ENCODE peak calls at places on chromosomes 4 and X, in six cellular contexts. One of them, this sample, is unnamed.

GRCh38 chrX:154309041-154309775 is 13.6 kb downstream of the TKTL1 start:
- DNase-seq in SW480: no peak
- DNase-seq in nucleus accumbens: no peak
- DNase-seq in WTC11: no peak
- DNase-seq in NCI-H774: no peak
- DNase-seq in ACHN: no peak
- DNase-seq in this sample: no peak

GRCh38 chrX:103520391-103520790 is 1.1 kb upstream of the RAB40A start:
- DNase-seq in SW480: no peak
- DNase-seq in nucleus accumbens: no peak
- DNase-seq in WTC11: no peak
- DNase-seq in NCI-H774: no peak
- DNase-seq in ACHN: no peak
- DNase-seq in this sample: no peak

GRCh38 chr4:25926473-25926872 is 12.5 kb downstream of the SMIM20 start:
- DNase-seq in SW480: no peak
- DNase-seq in nucleus accumbens: peak; percentile 26
- DNase-seq in WTC11: no peak
- DNase-seq in NCI-H774: no peak
- DNase-seq in ACHN: no peak
- DNase-seq in this sample: no peak

GRCh38 chr4:84697159-84697558 is 114.2 kb downstream of the CDS1 start:
- DNase-seq in SW480: no peak
- DNase-seq in nucleus accumbens: no peak
- DNase-seq in WTC11: no peak
- DNase-seq in NCI-H774: no peak
- DNase-seq in ACHN: no peak
- DNase-seq in this sample: no peak

GRCh38 chr4:12507868-12508481 is 976.2 kb downstream of the RAB28 start:
- DNase-seq in SW480: no peak
- DNase-seq in nucleus accumbens: no peak
- DNase-seq in WTC11: no peak
- DNase-seq in NCI-H774: no peak
- DNase-seq in ACHN: no peak
- DNase-seq in this sample: no peak

GRCh38 chr4:183471960-183472708 is 27.7 kb downstream of the CDKN2AIP start:
- DNase-seq in SW480: peak; percentile 52
- DNase-seq in nucleus accumbens: peak; percentile 78
- DNase-seq in WTC11: peak; percentile 90
- DNase-seq in NCI-H774: peak; percentile 30
- DNase-seq in ACHN: peak; percentile 73
- DNase-seq in this sample: peak; percentile 65

GRCh38 chr4:26032142-26032541 is 118.1 kb downstream of the SMIM20 start:
- DNase-seq in SW480: no peak
- DNase-seq in nucleus accumbens: no peak
- DNase-seq in WTC11: no peak
- DNase-seq in NCI-H774: no peak
- DNase-seq in ACHN: no peak
- DNase-seq in this sample: no peak

GRCh38 chrX:43677993-43678392 is 21.9 kb downstream of the MAOA start:
- DNase-seq in SW480: no peak
- DNase-seq in nucleus accumbens: no peak
- DNase-seq in WTC11: no peak
- DNase-seq in NCI-H774: no peak
- DNase-seq in ACHN: no peak
- DNase-seq in this sample: no peak

GRCh38 chr4:121786221-121786620 is 14.9 kb upstream of the EXOSC9 start:
- DNase-seq in SW480: no peak
- DNase-seq in nucleus accumbens: no peak
- DNase-seq in WTC11: no peak
- DNase-seq in NCI-H774: no peak
- DNase-seq in ACHN: no peak
- DNase-seq in this sample: no peak

GRCh38 chr4:141425124-141425523 is 204.4 kb downstream of the ZNF330 start:
- DNase-seq in SW480: no peak
- DNase-seq in nucleus accumbens: no peak
- DNase-seq in WTC11: no peak
- DNase-seq in NCI-H774: no peak
- DNase-seq in ACHN: no peak
- DNase-seq in this sample: no peak

GRCh38 chr4:75985116-75985515 is 5.6 kb downstream of the SDAD1 start:
- DNase-seq in SW480: no peak
- DNase-seq in nucleus accumbens: no peak
- DNase-seq in WTC11: no peak
- DNase-seq in NCI-H774: no peak
- DNase-seq in ACHN: peak; percentile 2
- DNase-seq in this sample: no peak

GRCh38 chr4:107876096-107876495 is 51.4 kb downstream of the SGMS2 start:
- DNase-seq in SW480: no peak
- DNase-seq in nucleus accumbens: no peak
- DNase-seq in WTC11: no peak
- DNase-seq in NCI-H774: no peak
- DNase-seq in ACHN: no peak
- DNase-seq in this sample: no peak

GRCh38 chr4:38314663-38315062 is 349.3 kb upstream of the KLF3 start:
- DNase-seq in SW480: peak; percentile 79
- DNase-seq in nucleus accumbens: no peak
- DNase-seq in WTC11: no peak
- DNase-seq in NCI-H774: peak; percentile 5
- DNase-seq in ACHN: no peak
- DNase-seq in this sample: no peak

GRCh38 chr4:7850489-7850888 is 89.2 kb downstream of the AFAP1 start:
- DNase-seq in SW480: no peak
- DNase-seq in nucleus accumbens: no peak
- DNase-seq in WTC11: peak; percentile 41
- DNase-seq in NCI-H774: no peak
- DNase-seq in ACHN: no peak
- DNase-seq in this sample: no peak

GRCh38 chr4:123401466-123402175 is 5.0 kb downstream of the SPRY1 start:
- DNase-seq in SW480: no peak
- DNase-seq in nucleus accumbens: no peak
- DNase-seq in WTC11: no peak
- DNase-seq in NCI-H774: no peak
- DNase-seq in ACHN: no peak
- DNase-seq in this sample: no peak

GRCh38 chr4:3135155-3136011 is 60.9 kb downstream of the HTT start:
- DNase-seq in SW480: no peak
- DNase-seq in nucleus accumbens: no peak
- DNase-seq in WTC11: no peak
- DNase-seq in NCI-H774: peak; percentile 16
- DNase-seq in ACHN: no peak
- DNase-seq in this sample: peak; percentile 4

GRCh38 chrX:10004832-10005475 is 37.8 kb downstream of the CLDN34 start:
- DNase-seq in SW480: no peak
- DNase-seq in nucleus accumbens: no peak
- DNase-seq in WTC11: no peak
- DNase-seq in NCI-H774: no peak
- DNase-seq in ACHN: no peak
- DNase-seq in this sample: no peak

GRCh38 chr4:21697583-21697982 is 251.0 kb downstream of the KCNIP4 start:
- DNase-seq in SW480: peak; percentile 60
- DNase-seq in nucleus accumbens: no peak
- DNase-seq in WTC11: peak; percentile 73
- DNase-seq in NCI-H774: peak; percentile 26
- DNase-seq in ACHN: peak; percentile 51
- DNase-seq in this sample: no peak

GRCh38 chr4:128825226-128825625 is 15.7 kb downstream of the JADE1 start:
- DNase-seq in SW480: peak; percentile 16
- DNase-seq in nucleus accumbens: no peak
- DNase-seq in WTC11: no peak
- DNase-seq in NCI-H774: no peak
- DNase-seq in ACHN: no peak
- DNase-seq in this sample: no peak

GRCh38 chrX:38166478-38167083 is 54.1 kb downstream of the SRPX start:
- DNase-seq in SW480: peak; percentile 11
- DNase-seq in nucleus accumbens: no peak
- DNase-seq in WTC11: no peak
- DNase-seq in NCI-H774: no peak
- DNase-seq in ACHN: peak; percentile 14
- DNase-seq in this sample: no peak

GRCh38 chrX:9033179-9033578 is 748 bp downstream of the FAM9B start:
- DNase-seq in SW480: no peak
- DNase-seq in nucleus accumbens: no peak
- DNase-seq in WTC11: peak; percentile 12
- DNase-seq in NCI-H774: no peak
- DNase-seq in ACHN: no peak
- DNase-seq in this sample: no peak

GRCh38 chr4:74311696-74312313 is 3.5 kb downstream of the EPGN start:
- DNase-seq in SW480: peak; percentile 41
- DNase-seq in nucleus accumbens: no peak
- DNase-seq in WTC11: no peak
- DNase-seq in NCI-H774: peak; percentile 27
- DNase-seq in ACHN: peak; percentile 73
- DNase-seq in this sample: peak; percentile 5

GRCh38 chr4:169234137-169234855 is 36.5 kb downstream of the SH3RF1 start:
- DNase-seq in SW480: no peak
- DNase-seq in nucleus accumbens: no peak
- DNase-seq in WTC11: no peak
- DNase-seq in NCI-H774: no peak
- DNase-seq in ACHN: no peak
- DNase-seq in this sample: no peak

GRCh38 chrX:131058136-131058868 is at the start of gene ARHGAP36:
- DNase-seq in SW480: no peak
- DNase-seq in nucleus accumbens: no peak
- DNase-seq in WTC11: peak; percentile 26
- DNase-seq in NCI-H774: no peak
- DNase-seq in ACHN: no peak
- DNase-seq in this sample: no peak

GRCh38 chrX:11698747-11699146 is 33.0 kb upstream of the ARHGAP6 start:
- DNase-seq in SW480: no peak
- DNase-seq in nucleus accumbens: no peak
- DNase-seq in WTC11: no peak
- DNase-seq in NCI-H774: no peak
- DNase-seq in ACHN: no peak
- DNase-seq in this sample: no peak

GRCh38 chr4:165839615-165840333 is 33.3 kb upstream of the TLL1 start:
- DNase-seq in SW480: no peak
- DNase-seq in nucleus accumbens: no peak
- DNase-seq in WTC11: no peak
- DNase-seq in NCI-H774: no peak
- DNase-seq in ACHN: no peak
- DNase-seq in this sample: no peak

This sample was measured in immature natural killer cell.